ENCODE peak calls at places on chromosomes 12 and 14, in ten cellular contexts. One of them, this sample, is unnamed. For H3K4me1, the result is how much of the 10 kb centered on the place peaks cover.

GRCh38 chr12:14664434-14665023 is 31.9 kb downstream of the GUCY2C start:
- DNase-seq in right cardiac atrium: no peak
- DNase-seq in heart right ventricle: no peak
- DNase-seq in SJCRH30: peak
- DNase-seq in GM23338: peak
- DNase-seq in neural progenitor cell: no peak
- DNase-seq in tibial artery: no peak
- DNase-seq in effector memory CD4-positive, alpha-beta T cell: no peak
- DNase-seq in CD8-positive, alpha-beta memory T cell: no peak
- DNase-seq in left ventricle myocardium inferior: no peak
- DNase-seq in this sample: no peak

GRCh38 chr14:61562321-61563161 is 132.8 kb upstream of the HIF1A start:
- DNase-seq in SJCRH30: peak
- DNase-seq in GM23338: no peak
- DNase-seq in heart right ventricle: no peak
- DNase-seq in CD8-positive, alpha-beta memory T cell: no peak
- DNase-seq in neural progenitor cell: no peak
- DNase-seq in effector memory CD4-positive, alpha-beta T cell: no peak
- DNase-seq in right cardiac atrium: no peak
- DNase-seq in left ventricle myocardium inferior: no peak
- DNase-seq in tibial artery: no peak
- DNase-seq in this sample: no peak

GRCh38 chr12:92796650-92797049 is 93.9 kb downstream of the PLEKHG7 start:
- DNase-seq in SJCRH30: no peak
- DNase-seq in right cardiac atrium: no peak
- DNase-seq in neural progenitor cell: no peak
- DNase-seq in effector memory CD4-positive, alpha-beta T cell: no peak
- DNase-seq in CD8-positive, alpha-beta memory T cell: no peak
- DNase-seq in GM23338: no peak
- DNase-seq in left ventricle myocardium inferior: no peak
- DNase-seq in heart right ventricle: no peak
- DNase-seq in tibial artery: no peak
- DNase-seq in this sample: no peak

GRCh38 chr14:72904840-72905561 is 11.1 kb upstream of the DPF3 start:
- DNase-seq in tibial artery: peak
- DNase-seq in GM23338: peak
- DNase-seq in left ventricle myocardium inferior: peak
- DNase-seq in CD8-positive, alpha-beta memory T cell: peak
- DNase-seq in heart right ventricle: no peak
- DNase-seq in effector memory CD4-positive, alpha-beta T cell: no peak
- DNase-seq in right cardiac atrium: peak
- DNase-seq in neural progenitor cell: peak
- DNase-seq in SJCRH30: peak
- DNase-seq in this sample: peak

GRCh38 chr12:62256408-62257079 is 3.7 kb upstream of the USP15 start:
- DNase-seq in heart right ventricle: no peak
- DNase-seq in left ventricle myocardium inferior: no peak
- DNase-seq in effector memory CD4-positive, alpha-beta T cell: no peak
- DNase-seq in GM23338: no peak
- DNase-seq in neural progenitor cell: no peak
- DNase-seq in tibial artery: no peak
- DNase-seq in right cardiac atrium: no peak
- DNase-seq in SJCRH30: no peak
- DNase-seq in CD8-positive, alpha-beta memory T cell: no peak
- DNase-seq in this sample: no peak

GRCh38 chr12:75727577-75727976 is 216.2 kb upstream of the KRR1 start:
- DNase-seq in heart right ventricle: no peak
- DNase-seq in SJCRH30: no peak
- DNase-seq in right cardiac atrium: no peak
- DNase-seq in tibial artery: no peak
- DNase-seq in GM23338: peak
- DNase-seq in effector memory CD4-positive, alpha-beta T cell: no peak
- DNase-seq in left ventricle myocardium inferior: no peak
- DNase-seq in CD8-positive, alpha-beta memory T cell: no peak
- DNase-seq in neural progenitor cell: peak
- DNase-seq in this sample: no peak

GRCh38 chr12:111766608-111767361 is at the start of gene ALDH2:
- DNase-seq in GM23338: peak
- DNase-seq in CD8-positive, alpha-beta memory T cell: no peak
- DNase-seq in heart right ventricle: peak
- DNase-seq in left ventricle myocardium inferior: peak
- DNase-seq in effector memory CD4-positive, alpha-beta T cell: no peak
- DNase-seq in SJCRH30: peak
- DNase-seq in right cardiac atrium: peak
- DNase-seq in neural progenitor cell: peak
- DNase-seq in tibial artery: peak
- DNase-seq in this sample: peak

GRCh38 chr12:40942326-40942725 is 245.8 kb upstream of the PDZRN4 start:
- DNase-seq in CD8-positive, alpha-beta memory T cell: no peak
- DNase-seq in right cardiac atrium: no peak
- DNase-seq in tibial artery: no peak
- DNase-seq in heart right ventricle: no peak
- DNase-seq in SJCRH30: peak
- DNase-seq in effector memory CD4-positive, alpha-beta T cell: no peak
- DNase-seq in neural progenitor cell: peak
- DNase-seq in left ventricle myocardium inferior: no peak
- DNase-seq in GM23338: peak
- DNase-seq in this sample: no peak

GRCh38 chr12:69910739-69911138 is 85.7 kb downstream of the MYRFL start:
- DNase-seq in tibial artery: no peak
- DNase-seq in right cardiac atrium: no peak
- DNase-seq in neural progenitor cell: no peak
- DNase-seq in SJCRH30: no peak
- DNase-seq in left ventricle myocardium inferior: no peak
- DNase-seq in GM23338: no peak
- DNase-seq in CD8-positive, alpha-beta memory T cell: no peak
- DNase-seq in effector memory CD4-positive, alpha-beta T cell: no peak
- DNase-seq in heart right ventricle: no peak
- DNase-seq in this sample: no peak

GRCh38 chr12:23895792-23896218 is 53.7 kb downstream of the SOX5 start:
- DNase-seq in neural progenitor cell: peak
- DNase-seq in GM23338: peak
- DNase-seq in heart right ventricle: no peak
- DNase-seq in SJCRH30: no peak
- DNase-seq in effector memory CD4-positive, alpha-beta T cell: no peak
- DNase-seq in tibial artery: no peak
- DNase-seq in right cardiac atrium: no peak
- DNase-seq in CD8-positive, alpha-beta memory T cell: no peak
- DNase-seq in left ventricle myocardium inferior: no peak
- DNase-seq in this sample: no peak

GRCh38 chr14:101017209-101017608 is 113.7 kb upstream of the RTL1 start:
- DNase-seq in heart right ventricle: no peak
- DNase-seq in right cardiac atrium: no peak
- DNase-seq in CD8-positive, alpha-beta memory T cell: no peak
- DNase-seq in GM23338: no peak
- DNase-seq in neural progenitor cell: no peak
- DNase-seq in left ventricle myocardium inferior: no peak
- DNase-seq in SJCRH30: peak
- DNase-seq in effector memory CD4-positive, alpha-beta T cell: no peak
- DNase-seq in tibial artery: no peak
- DNase-seq in this sample: peak

GRCh38 chr12:103012884-103013283 is 55.4 kb downstream of the ASCL1 start:
- DNase-seq in left ventricle myocardium inferior: no peak
- DNase-seq in SJCRH30: no peak
- DNase-seq in effector memory CD4-positive, alpha-beta T cell: no peak
- DNase-seq in neural progenitor cell: peak
- DNase-seq in heart right ventricle: no peak
- DNase-seq in CD8-positive, alpha-beta memory T cell: no peak
- DNase-seq in right cardiac atrium: no peak
- DNase-seq in tibial artery: no peak
- DNase-seq in GM23338: peak
- DNase-seq in this sample: no peak

GRCh38 chr12:22231836-22232235 is 102.7 kb downstream of the ST8SIA1 start:
- DNase-seq in SJCRH30: no peak
- DNase-seq in effector memory CD4-positive, alpha-beta T cell: no peak
- DNase-seq in GM23338: peak
- DNase-seq in neural progenitor cell: peak
- DNase-seq in heart right ventricle: no peak
- DNase-seq in right cardiac atrium: no peak
- DNase-seq in left ventricle myocardium inferior: no peak
- DNase-seq in CD8-positive, alpha-beta memory T cell: no peak
- DNase-seq in tibial artery: no peak
- DNase-seq in this sample: no peak

GRCh38 chr12:79023784-79024183 is 159.2 kb downstream of the SYT1 start:
- DNase-seq in heart right ventricle: no peak
- DNase-seq in left ventricle myocardium inferior: no peak
- DNase-seq in right cardiac atrium: no peak
- DNase-seq in CD8-positive, alpha-beta memory T cell: no peak
- DNase-seq in GM23338: no peak
- DNase-seq in tibial artery: no peak
- DNase-seq in neural progenitor cell: no peak
- DNase-seq in SJCRH30: no peak
- DNase-seq in effector memory CD4-positive, alpha-beta T cell: no peak
- DNase-seq in this sample: no peak

GRCh38 chr12:71718611-71719010 is 32.7 kb downstream of the TMEM19 start:
- DNase-seq in GM23338: no peak
- DNase-seq in heart right ventricle: no peak
- DNase-seq in neural progenitor cell: no peak
- DNase-seq in left ventricle myocardium inferior: no peak
- DNase-seq in SJCRH30: no peak
- DNase-seq in CD8-positive, alpha-beta memory T cell: no peak
- DNase-seq in tibial artery: no peak
- DNase-seq in effector memory CD4-positive, alpha-beta T cell: no peak
- DNase-seq in right cardiac atrium: no peak
- DNase-seq in this sample: no peak

GRCh38 chr14:79378020-79378419 is 833.3 kb downstream of the DIO2 start:
- DNase-seq in tibial artery: no peak
- DNase-seq in GM23338: peak
- DNase-seq in right cardiac atrium: no peak
- DNase-seq in heart right ventricle: no peak
- DNase-seq in effector memory CD4-positive, alpha-beta T cell: no peak
- DNase-seq in CD8-positive, alpha-beta memory T cell: no peak
- DNase-seq in left ventricle myocardium inferior: no peak
- DNase-seq in SJCRH30: no peak
- DNase-seq in neural progenitor cell: no peak
- DNase-seq in this sample: no peak
- H3K4me1 ChIP-seq in tibial artery: under half
- H3K4me1 ChIP-seq in GM23338: under half
- H3K4me1 ChIP-seq in right cardiac atrium: under half
- H3K4me1 ChIP-seq in heart right ventricle: under half
- H3K4me1 ChIP-seq in effector memory CD4-positive, alpha-beta T cell: under half
- H3K4me1 ChIP-seq in CD8-positive, alpha-beta memory T cell: under half
- H3K4me1 ChIP-seq in left ventricle myocardium inferior: under half
- H3K4me1 ChIP-seq in SJCRH30: under half
- H3K4me1 ChIP-seq in neural progenitor cell: under half
- H3K4me1 ChIP-seq in this sample: under half

GRCh38 chr14:50839048-50839447 is 8.1 kb upstream of the NIN start:
- DNase-seq in effector memory CD4-positive, alpha-beta T cell: no peak
- DNase-seq in right cardiac atrium: no peak
- DNase-seq in heart right ventricle: no peak
- DNase-seq in left ventricle myocardium inferior: no peak
- DNase-seq in SJCRH30: no peak
- DNase-seq in tibial artery: no peak
- DNase-seq in CD8-positive, alpha-beta memory T cell: no peak
- DNase-seq in GM23338: no peak
- DNase-seq in neural progenitor cell: no peak
- DNase-seq in this sample: no peak

GRCh38 chr14:50845166-50845565 is 14.2 kb upstream of the NIN start:
- DNase-seq in heart right ventricle: no peak
- DNase-seq in GM23338: no peak
- DNase-seq in SJCRH30: no peak
- DNase-seq in tibial artery: no peak
- DNase-seq in CD8-positive, alpha-beta memory T cell: no peak
- DNase-seq in effector memory CD4-positive, alpha-beta T cell: no peak
- DNase-seq in neural progenitor cell: no peak
- DNase-seq in left ventricle myocardium inferior: no peak
- DNase-seq in right cardiac atrium: no peak
- DNase-seq in this sample: no peak

GRCh38 chr14:50839696-50840095 is 8.7 kb upstream of the NIN start:
- DNase-seq in tibial artery: no peak
- DNase-seq in heart right ventricle: no peak
- DNase-seq in CD8-positive, alpha-beta memory T cell: no peak
- DNase-seq in left ventricle myocardium inferior: no peak
- DNase-seq in neural progenitor cell: no peak
- DNase-seq in effector memory CD4-positive, alpha-beta T cell: no peak
- DNase-seq in right cardiac atrium: no peak
- DNase-seq in GM23338: no peak
- DNase-seq in SJCRH30: no peak
- DNase-seq in this sample: no peak

GRCh38 chr14:50846171-50846880 is 15.4 kb upstream of the NIN start:
- DNase-seq in SJCRH30: no peak
- DNase-seq in heart right ventricle: no peak
- DNase-seq in left ventricle myocardium inferior: no peak
- DNase-seq in right cardiac atrium: no peak
- DNase-seq in effector memory CD4-positive, alpha-beta T cell: no peak
- DNase-seq in tibial artery: no peak
- DNase-seq in CD8-positive, alpha-beta memory T cell: no peak
- DNase-seq in neural progenitor cell: no peak
- DNase-seq in GM23338: no peak
- DNase-seq in this sample: no peak

DNA sequence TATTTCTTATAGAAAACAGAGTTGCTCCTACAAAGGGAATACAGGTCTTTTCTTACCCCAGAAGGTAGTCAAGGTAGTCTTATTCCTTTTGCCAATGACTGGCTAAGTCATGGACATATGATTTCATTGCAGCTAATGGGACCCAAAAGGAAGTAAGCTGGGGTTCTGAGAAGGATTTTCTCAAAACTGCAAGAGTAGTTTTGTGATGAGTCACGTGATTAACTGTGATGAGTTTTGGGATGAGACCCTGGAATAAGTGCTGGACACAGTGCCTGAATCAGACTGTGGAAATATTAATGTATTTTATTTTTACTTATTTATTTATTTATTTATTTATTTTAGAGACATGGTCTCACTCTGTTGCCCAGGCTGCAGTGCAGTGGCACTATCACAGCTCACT is 13.4 kb upstream of the NIN start:
- DNase-seq in tibial artery: no peak
- DNase-seq in heart right ventricle: no peak
- DNase-seq in right cardiac atrium: no peak
- DNase-seq in GM23338: no peak
- DNase-seq in SJCRH30: no peak
- DNase-seq in neural progenitor cell: no peak
- DNase-seq in effector memory CD4-positive, alpha-beta T cell: no peak
- DNase-seq in CD8-positive, alpha-beta memory T cell: no peak
- DNase-seq in left ventricle myocardium inferior: no peak
- DNase-seq in this sample: no peak
- H3K27ac ChIP-seq in tibial artery: no peak
- H3K27ac ChIP-seq in heart right ventricle: no peak
- H3K27ac ChIP-seq in right cardiac atrium: no peak
- H3K27ac ChIP-seq in GM23338: no peak
- H3K27ac ChIP-seq in SJCRH30: no peak
- H3K27ac ChIP-seq in neural progenitor cell: no peak
- H3K27ac ChIP-seq in effector memory CD4-positive, alpha-beta T cell: no peak
- H3K27ac ChIP-seq in CD8-positive, alpha-beta memory T cell: no peak
- H3K27ac ChIP-seq in left ventricle myocardium inferior: no peak
- H3K27ac ChIP-seq in this sample: no peak

GRCh38 chr14:77043177-77043983 is 14.9 kb upstream of the IRF2BPL start:
- DNase-seq in effector memory CD4-positive, alpha-beta T cell: peak
- DNase-seq in CD8-positive, alpha-beta memory T cell: peak
- DNase-seq in left ventricle myocardium inferior: no peak
- DNase-seq in GM23338: no peak
- DNase-seq in SJCRH30: peak
- DNase-seq in heart right ventricle: no peak
- DNase-seq in tibial artery: peak
- DNase-seq in neural progenitor cell: no peak
- DNase-seq in right cardiac atrium: peak
- DNase-seq in this sample: no peak
- H3K4me1 ChIP-seq in effector memory CD4-positive, alpha-beta T cell: half or more
- H3K4me1 ChIP-seq in CD8-positive, alpha-beta memory T cell: half or more
- H3K4me1 ChIP-seq in left ventricle myocardium inferior: half or more
- H3K4me1 ChIP-seq in GM23338: half or more
- H3K4me1 ChIP-seq in SJCRH30: half or more
- H3K4me1 ChIP-seq in heart right ventricle: half or more
- H3K4me1 ChIP-seq in tibial artery: half or more
- H3K4me1 ChIP-seq in neural progenitor cell: under half
- H3K4me1 ChIP-seq in right cardiac atrium: under half
- H3K4me1 ChIP-seq in this sample: under half

GRCh38 chr12:6946920-6947374 is 3.1 kb downstream of the C12orf57 start:
- DNase-seq in heart right ventricle: no peak
- DNase-seq in effector memory CD4-positive, alpha-beta T cell: no peak
- DNase-seq in CD8-positive, alpha-beta memory T cell: no peak
- DNase-seq in tibial artery: no peak
- DNase-seq in GM23338: no peak
- DNase-seq in SJCRH30: no peak
- DNase-seq in neural progenitor cell: no peak
- DNase-seq in right cardiac atrium: peak
- DNase-seq in left ventricle myocardium inferior: peak
- DNase-seq in this sample: no peak
- H3K27ac ChIP-seq in heart right ventricle: peak
- H3K27ac ChIP-seq in effector memory CD4-positive, alpha-beta T cell: peak
- H3K27ac ChIP-seq in CD8-positive, alpha-beta memory T cell: peak
- H3K27ac ChIP-seq in tibial artery: no peak
- H3K27ac ChIP-seq in GM23338: no peak
- H3K27ac ChIP-seq in SJCRH30: no peak
- H3K27ac ChIP-seq in neural progenitor cell: no peak
- H3K27ac ChIP-seq in right cardiac atrium: no peak
- H3K27ac ChIP-seq in left ventricle myocardium inferior: peak
- H3K27ac ChIP-seq in this sample: peak

This sample was measured in lung.